ENCODE peak calls at places on chromosome 6, in ten cellular contexts. One of them, this sample, is unnamed.

GRCh38 chr6:148440877-148441453 is 98.3 kb downstream of the SASH1 start:
- DNase-seq in fibroblast of lung: peak; percentile 86
- DNase-seq in LHCN-M2: peak; percentile 98
- DNase-seq in brain pericyte: no peak
- DNase-seq in CD8-positive, alpha-beta T cell: no peak
- DNase-seq in naive thymus-derived CD8-positive, alpha-beta T cell: no peak
- DNase-seq in AG20443: peak; percentile 88
- DNase-seq in GM04504: peak; percentile 85
- DNase-seq in endothelial cell: no peak
- DNase-seq in GM13977: no peak
- DNase-seq in this sample: no peak

GRCh38 chr6:43667245-43668150 is 20.1 kb downstream of the MRPS18A start:
- DNase-seq in fibroblast of lung: peak; percentile 48
- DNase-seq in LHCN-M2: peak; percentile 64
- DNase-seq in brain pericyte: peak; percentile 56
- DNase-seq in CD8-positive, alpha-beta T cell: peak; percentile 81
- DNase-seq in naive thymus-derived CD8-positive, alpha-beta T cell: peak; percentile 77
- DNase-seq in AG20443: peak; percentile 86
- DNase-seq in GM04504: no peak
- DNase-seq in endothelial cell: peak; percentile 93
- DNase-seq in GM13977: peak; percentile 84
- DNase-seq in this sample: peak; percentile 51

GRCh38 chr6:3798211-3798909 is 46.8 kb upstream of the PXDC1 start:
- DNase-seq in fibroblast of lung: peak; percentile 56
- DNase-seq in LHCN-M2: peak; percentile 62
- DNase-seq in brain pericyte: no peak
- DNase-seq in CD8-positive, alpha-beta T cell: no peak
- DNase-seq in naive thymus-derived CD8-positive, alpha-beta T cell: no peak
- DNase-seq in AG20443: no peak
- DNase-seq in GM04504: no peak
- DNase-seq in endothelial cell: no peak
- DNase-seq in GM13977: no peak
- DNase-seq in this sample: no peak

GRCh38 chr6:31878761-31879542 is at the start of gene SLC44A4:
- DNase-seq in fibroblast of lung: no peak
- DNase-seq in LHCN-M2: no peak
- DNase-seq in brain pericyte: no peak
- DNase-seq in CD8-positive, alpha-beta T cell: no peak
- DNase-seq in naive thymus-derived CD8-positive, alpha-beta T cell: no peak
- DNase-seq in AG20443: no peak
- DNase-seq in GM04504: no peak
- DNase-seq in endothelial cell: no peak
- DNase-seq in GM13977: no peak
- DNase-seq in this sample: no peak

GRCh38 chr6:25180630-25181375 is 98.4 kb upstream of the CARMIL1 start:
- DNase-seq in fibroblast of lung: no peak
- DNase-seq in LHCN-M2: no peak
- DNase-seq in brain pericyte: no peak
- DNase-seq in CD8-positive, alpha-beta T cell: no peak
- DNase-seq in naive thymus-derived CD8-positive, alpha-beta T cell: no peak
- DNase-seq in AG20443: no peak
- DNase-seq in GM04504: no peak
- DNase-seq in endothelial cell: no peak
- DNase-seq in GM13977: no peak
- DNase-seq in this sample: no peak

GRCh38 chr6:154518386-154518785 is 7.9 kb upstream of the CNKSR3 start:
- DNase-seq in fibroblast of lung: no peak
- DNase-seq in LHCN-M2: no peak
- DNase-seq in brain pericyte: no peak
- DNase-seq in CD8-positive, alpha-beta T cell: no peak
- DNase-seq in naive thymus-derived CD8-positive, alpha-beta T cell: no peak
- DNase-seq in AG20443: no peak
- DNase-seq in GM04504: no peak
- DNase-seq in endothelial cell: no peak
- DNase-seq in GM13977: no peak
- DNase-seq in this sample: no peak

GRCh38 chr6:152552616-152553209 is 84.4 kb downstream of the SYNE1 start:
- DNase-seq in fibroblast of lung: peak; percentile 55
- DNase-seq in LHCN-M2: peak; percentile 76
- DNase-seq in brain pericyte: peak; percentile 22
- DNase-seq in CD8-positive, alpha-beta T cell: no peak
- DNase-seq in naive thymus-derived CD8-positive, alpha-beta T cell: no peak
- DNase-seq in AG20443: peak; percentile 78
- DNase-seq in GM04504: peak; percentile 17
- DNase-seq in endothelial cell: peak; percentile 72
- DNase-seq in GM13977: peak; percentile 13
- DNase-seq in this sample: peak; percentile 65

GRCh38 chr6:13914346-13914745 is 10.4 kb upstream of the RNF182 start:
- DNase-seq in fibroblast of lung: peak; percentile 62
- DNase-seq in LHCN-M2: no peak
- DNase-seq in brain pericyte: no peak
- DNase-seq in CD8-positive, alpha-beta T cell: no peak
- DNase-seq in naive thymus-derived CD8-positive, alpha-beta T cell: no peak
- DNase-seq in AG20443: no peak
- DNase-seq in GM04504: no peak
- DNase-seq in endothelial cell: no peak
- DNase-seq in GM13977: no peak
- DNase-seq in this sample: no peak

GRCh38 chr6:110476046-110476849 is at the start of gene SLC22A16:
- DNase-seq in fibroblast of lung: no peak
- DNase-seq in LHCN-M2: no peak
- DNase-seq in brain pericyte: no peak
- DNase-seq in CD8-positive, alpha-beta T cell: no peak
- DNase-seq in naive thymus-derived CD8-positive, alpha-beta T cell: no peak
- DNase-seq in AG20443: peak; percentile 54
- DNase-seq in GM04504: no peak
- DNase-seq in endothelial cell: peak; percentile 17
- DNase-seq in GM13977: peak; percentile 39
- DNase-seq in this sample: no peak

GRCh38 chr6:32973144-32973854 is 4.9 kb downstream of the BRD2 start:
- DNase-seq in fibroblast of lung: peak; percentile 40
- DNase-seq in LHCN-M2: peak; percentile 36
- DNase-seq in brain pericyte: no peak
- DNase-seq in CD8-positive, alpha-beta T cell: no peak
- DNase-seq in naive thymus-derived CD8-positive, alpha-beta T cell: peak; percentile 69
- DNase-seq in AG20443: no peak
- DNase-seq in GM04504: no peak
- DNase-seq in endothelial cell: peak; percentile 24
- DNase-seq in GM13977: peak; percentile 40
- DNase-seq in this sample: no peak

GRCh38 chr6:54515013-54515412 is 206.8 kb downstream of the TINAG start:
- DNase-seq in fibroblast of lung: peak; percentile 8
- DNase-seq in LHCN-M2: peak; percentile 10
- DNase-seq in brain pericyte: no peak
- DNase-seq in CD8-positive, alpha-beta T cell: no peak
- DNase-seq in naive thymus-derived CD8-positive, alpha-beta T cell: no peak
- DNase-seq in AG20443: no peak
- DNase-seq in GM04504: no peak
- DNase-seq in endothelial cell: no peak
- DNase-seq in GM13977: no peak
- DNase-seq in this sample: no peak

GRCh38 chr6:26199773-26200728 is 112.8 kb downstream of the HFE start:
- DNase-seq in fibroblast of lung: peak; percentile 73
- DNase-seq in LHCN-M2: no peak
- DNase-seq in brain pericyte: no peak
- DNase-seq in CD8-positive, alpha-beta T cell: no peak
- DNase-seq in naive thymus-derived CD8-positive, alpha-beta T cell: no peak
- DNase-seq in AG20443: no peak
- DNase-seq in GM04504: no peak
- DNase-seq in endothelial cell: peak; percentile 50
- DNase-seq in GM13977: no peak
- DNase-seq in this sample: peak; percentile 69

GRCh38 chr6:81331526-81331925 is 421.0 kb downstream of the TENT5A start:
- DNase-seq in fibroblast of lung: peak; percentile 77
- DNase-seq in LHCN-M2: peak; percentile 38
- DNase-seq in brain pericyte: no peak
- DNase-seq in CD8-positive, alpha-beta T cell: no peak
- DNase-seq in naive thymus-derived CD8-positive, alpha-beta T cell: no peak
- DNase-seq in AG20443: peak; percentile 57
- DNase-seq in GM04504: peak; percentile 61
- DNase-seq in endothelial cell: no peak
- DNase-seq in GM13977: no peak
- DNase-seq in this sample: no peak

GRCh38 chr6:17519120-17519519 is 81.0 kb upstream of the FAM8A1 start:
- DNase-seq in fibroblast of lung: peak; percentile 43
- DNase-seq in LHCN-M2: peak; percentile 93
- DNase-seq in brain pericyte: no peak
- DNase-seq in CD8-positive, alpha-beta T cell: no peak
- DNase-seq in naive thymus-derived CD8-positive, alpha-beta T cell: no peak
- DNase-seq in AG20443: peak; percentile 65
- DNase-seq in GM04504: no peak
- DNase-seq in endothelial cell: no peak
- DNase-seq in GM13977: no peak
- DNase-seq in this sample: no peak

GRCh38 chr6:149660028-149660427 is 11.5 kb upstream of the KATNA1 start:
- DNase-seq in fibroblast of lung: no peak
- DNase-seq in LHCN-M2: no peak
- DNase-seq in brain pericyte: no peak
- DNase-seq in CD8-positive, alpha-beta T cell: no peak
- DNase-seq in naive thymus-derived CD8-positive, alpha-beta T cell: no peak
- DNase-seq in AG20443: no peak
- DNase-seq in GM04504: no peak
- DNase-seq in endothelial cell: no peak
- DNase-seq in GM13977: no peak
- DNase-seq in this sample: no peak

GRCh38 chr6:150632785-150633465 is 33.2 kb downstream of the PLEKHG1 start:
- DNase-seq in fibroblast of lung: no peak
- DNase-seq in LHCN-M2: no peak
- DNase-seq in brain pericyte: no peak
- DNase-seq in CD8-positive, alpha-beta T cell: no peak
- DNase-seq in naive thymus-derived CD8-positive, alpha-beta T cell: no peak
- DNase-seq in AG20443: no peak
- DNase-seq in GM04504: no peak
- DNase-seq in endothelial cell: no peak
- DNase-seq in GM13977: peak; percentile 52
- DNase-seq in this sample: no peak

GRCh38 chr6:159594106-159594749 is 98.8 kb downstream of the SOD2 start:
- DNase-seq in fibroblast of lung: peak; percentile 80
- DNase-seq in LHCN-M2: peak; percentile 65
- DNase-seq in brain pericyte: no peak
- DNase-seq in CD8-positive, alpha-beta T cell: no peak
- DNase-seq in naive thymus-derived CD8-positive, alpha-beta T cell: no peak
- DNase-seq in AG20443: peak; percentile 20
- DNase-seq in GM04504: no peak
- DNase-seq in endothelial cell: no peak
- DNase-seq in GM13977: no peak
- DNase-seq in this sample: no peak

GRCh38 chr6:117932676-117933075 is 25.6 kb downstream of the SLC35F1 start:
- DNase-seq in fibroblast of lung: no peak
- DNase-seq in LHCN-M2: no peak
- DNase-seq in brain pericyte: no peak
- DNase-seq in CD8-positive, alpha-beta T cell: no peak
- DNase-seq in naive thymus-derived CD8-positive, alpha-beta T cell: no peak
- DNase-seq in AG20443: no peak
- DNase-seq in GM04504: no peak
- DNase-seq in endothelial cell: no peak
- DNase-seq in GM13977: no peak
- DNase-seq in this sample: no peak

GRCh38 chr6:101539510-101540245 is 146.2 kb downstream of the GRIK2 start:
- DNase-seq in fibroblast of lung: peak; percentile 82
- DNase-seq in LHCN-M2: peak; percentile 78
- DNase-seq in brain pericyte: no peak
- DNase-seq in CD8-positive, alpha-beta T cell: no peak
- DNase-seq in naive thymus-derived CD8-positive, alpha-beta T cell: no peak
- DNase-seq in AG20443: peak; percentile 27
- DNase-seq in GM04504: no peak
- DNase-seq in endothelial cell: no peak
- DNase-seq in GM13977: no peak
- DNase-seq in this sample: no peak

GRCh38 chr6:19417713-19418112 is 419.5 kb upstream of the ID4 start:
- DNase-seq in fibroblast of lung: peak; percentile 88
- DNase-seq in LHCN-M2: no peak
- DNase-seq in brain pericyte: no peak
- DNase-seq in CD8-positive, alpha-beta T cell: no peak
- DNase-seq in naive thymus-derived CD8-positive, alpha-beta T cell: no peak
- DNase-seq in AG20443: no peak
- DNase-seq in GM04504: no peak
- DNase-seq in endothelial cell: no peak
- DNase-seq in GM13977: no peak
- DNase-seq in this sample: peak; percentile 16

GRCh38 chr6:168650686-168651085 is 209.7 kb downstream of the SMOC2 start:
- DNase-seq in fibroblast of lung: no peak
- DNase-seq in LHCN-M2: no peak
- DNase-seq in brain pericyte: no peak
- DNase-seq in CD8-positive, alpha-beta T cell: no peak
- DNase-seq in naive thymus-derived CD8-positive, alpha-beta T cell: no peak
- DNase-seq in AG20443: no peak
- DNase-seq in GM04504: no peak
- DNase-seq in endothelial cell: no peak
- DNase-seq in GM13977: no peak
- DNase-seq in this sample: no peak

GRCh38 chr6:111758608-111759293 is 114.5 kb downstream of the FYN start:
- DNase-seq in fibroblast of lung: peak; percentile 27
- DNase-seq in LHCN-M2: peak; percentile 17
- DNase-seq in brain pericyte: no peak
- DNase-seq in CD8-positive, alpha-beta T cell: no peak
- DNase-seq in naive thymus-derived CD8-positive, alpha-beta T cell: no peak
- DNase-seq in AG20443: no peak
- DNase-seq in GM04504: no peak
- DNase-seq in endothelial cell: no peak
- DNase-seq in GM13977: no peak
- DNase-seq in this sample: no peak

GRCh38 chr6:150993253-150993652 is 127.8 kb downstream of the MTHFD1L start:
- DNase-seq in fibroblast of lung: no peak
- DNase-seq in LHCN-M2: no peak
- DNase-seq in brain pericyte: no peak
- DNase-seq in CD8-positive, alpha-beta T cell: no peak
- DNase-seq in naive thymus-derived CD8-positive, alpha-beta T cell: no peak
- DNase-seq in AG20443: no peak
- DNase-seq in GM04504: no peak
- DNase-seq in endothelial cell: no peak
- DNase-seq in GM13977: no peak
- DNase-seq in this sample: no peak

GRCh38 chr6:15247750-15248450 is 2.0 kb downstream of the JARID2 start:
- DNase-seq in fibroblast of lung: peak; percentile 72
- DNase-seq in LHCN-M2: peak; percentile 44
- DNase-seq in brain pericyte: no peak
- DNase-seq in CD8-positive, alpha-beta T cell: peak; percentile 75
- DNase-seq in naive thymus-derived CD8-positive, alpha-beta T cell: peak; percentile 55
- DNase-seq in AG20443: peak; percentile 66
- DNase-seq in GM04504: no peak
- DNase-seq in endothelial cell: peak; percentile 62
- DNase-seq in GM13977: peak; percentile 54
- DNase-seq in this sample: peak; percentile 46

GRCh38 chr6:17493286-17493685 is 99.9 kb downstream of the CAP2 start:
- DNase-seq in fibroblast of lung: peak; percentile 92
- DNase-seq in LHCN-M2: peak; percentile 80
- DNase-seq in brain pericyte: no peak
- DNase-seq in CD8-positive, alpha-beta T cell: no peak
- DNase-seq in naive thymus-derived CD8-positive, alpha-beta T cell: no peak
- DNase-seq in AG20443: peak; percentile 39
- DNase-seq in GM04504: no peak
- DNase-seq in endothelial cell: no peak
- DNase-seq in GM13977: no peak
- DNase-seq in this sample: no peak

GRCh38 chr6:43588194-43588593 is 12.2 kb downstream of the POLH start:
- DNase-seq in fibroblast of lung: no peak
- DNase-seq in LHCN-M2: no peak
- DNase-seq in brain pericyte: no peak
- DNase-seq in CD8-positive, alpha-beta T cell: no peak
- DNase-seq in naive thymus-derived CD8-positive, alpha-beta T cell: no peak
- DNase-seq in AG20443: no peak
- DNase-seq in GM04504: no peak
- DNase-seq in endothelial cell: no peak
- DNase-seq in GM13977: no peak
- DNase-seq in this sample: no peak

GRCh38 chr6:2850480-2851150 is 9.0 kb upstream of the SERPINB1 start:
- DNase-seq in fibroblast of lung: peak; percentile 71
- DNase-seq in LHCN-M2: no peak
- DNase-seq in brain pericyte: no peak
- DNase-seq in CD8-positive, alpha-beta T cell: no peak
- DNase-seq in naive thymus-derived CD8-positive, alpha-beta T cell: no peak
- DNase-seq in AG20443: peak; percentile 32
- DNase-seq in GM04504: no peak
- DNase-seq in endothelial cell: no peak
- DNase-seq in GM13977: no peak
- DNase-seq in this sample: no peak

GRCh38 chr6:42756713-42757112 is 10.8 kb upstream of the TBCC start:
- DNase-seq in fibroblast of lung: no peak
- DNase-seq in LHCN-M2: no peak
- DNase-seq in brain pericyte: no peak
- DNase-seq in CD8-positive, alpha-beta T cell: no peak
- DNase-seq in naive thymus-derived CD8-positive, alpha-beta T cell: no peak
- DNase-seq in AG20443: no peak
- DNase-seq in GM04504: no peak
- DNase-seq in endothelial cell: no peak
- DNase-seq in GM13977: no peak
- DNase-seq in this sample: no peak